ENCODE peak calls at places on chromosome 5, in nine cellular contexts. One of them, this sample, is unnamed.
A peak's percentile ranks its signal among the peaks of the same experiment; 100 is the strongest.

GRCh38 chr5:7876867-7877266 is 7.9 kb downstream of the MTRR start:
- DNase-seq in NCI-H2081 treated with DMSO at 0.1 percent for 48 hours: no peak
- DNase-seq in left kidney: no peak
- DNase-seq in activated CD4-positive, alpha-beta T cell treated with anti-CD3 and anti-CD28 coated beads, Interleukin-2, amount 50 U/mL, for 1 hour: no peak
- DNase-seq in activated CD8-positive, alpha-beta memory T cell treated with anti-CD3 and anti-CD28 coated beads for 24 hours: no peak
- DNase-seq in CD4-positive, alpha-beta T cell: no peak
- DNase-seq in aorta: no peak
- DNase-seq in iris pigment epithelial cell: peak; percentile 64
- DNase-seq in occipital lobe: no peak
- DNase-seq in this sample: no peak

GRCh38 chr5:178115136-178115834 is 2.0 kb downstream of the N4BP3 start:
- DNase-seq in aorta: no peak
- DNase-seq in iris pigment epithelial cell: no peak
- DNase-seq in activated CD8-positive, alpha-beta memory T cell treated with anti-CD3 and anti-CD28 coated beads for 24 hours: peak; percentile 74
- DNase-seq in activated CD4-positive, alpha-beta T cell treated with anti-CD3 and anti-CD28 coated beads, Interleukin-2, amount 50 U/mL, for 1 hour: no peak
- DNase-seq in NCI-H2081 treated with DMSO at 0.1 percent for 48 hours: no peak
- DNase-seq in left kidney: no peak
- DNase-seq in occipital lobe: no peak
- DNase-seq in CD4-positive, alpha-beta T cell: no peak
- DNase-seq in this sample: no peak

GRCh38 chr5:74164725-74165226 is 475.8 kb downstream of the ENC1 start:
- DNase-seq in left kidney: no peak
- DNase-seq in occipital lobe: no peak
- DNase-seq in iris pigment epithelial cell: no peak
- DNase-seq in aorta: no peak
- DNase-seq in activated CD8-positive, alpha-beta memory T cell treated with anti-CD3 and anti-CD28 coated beads for 24 hours: no peak
- DNase-seq in activated CD4-positive, alpha-beta T cell treated with anti-CD3 and anti-CD28 coated beads, Interleukin-2, amount 50 U/mL, for 1 hour: no peak
- DNase-seq in NCI-H2081 treated with DMSO at 0.1 percent for 48 hours: no peak
- DNase-seq in CD4-positive, alpha-beta T cell: no peak
- DNase-seq in this sample: no peak

GRCh38 chr5:77398896-77399295 is 93.2 kb downstream of the WDR41 start:
- DNase-seq in CD4-positive, alpha-beta T cell: no peak
- DNase-seq in iris pigment epithelial cell: peak; percentile 18
- DNase-seq in activated CD8-positive, alpha-beta memory T cell treated with anti-CD3 and anti-CD28 coated beads for 24 hours: no peak
- DNase-seq in aorta: no peak
- DNase-seq in activated CD4-positive, alpha-beta T cell treated with anti-CD3 and anti-CD28 coated beads, Interleukin-2, amount 50 U/mL, for 1 hour: no peak
- DNase-seq in occipital lobe: no peak
- DNase-seq in left kidney: no peak
- DNase-seq in NCI-H2081 treated with DMSO at 0.1 percent for 48 hours: no peak
- DNase-seq in this sample: no peak

GRCh38 chr5:17276445-17276844 is 59.0 kb downstream of the BASP1 start:
- DNase-seq in CD4-positive, alpha-beta T cell: no peak
- DNase-seq in left kidney: no peak
- DNase-seq in NCI-H2081 treated with DMSO at 0.1 percent for 48 hours: no peak
- DNase-seq in iris pigment epithelial cell: no peak
- DNase-seq in aorta: no peak
- DNase-seq in occipital lobe: no peak
- DNase-seq in activated CD4-positive, alpha-beta T cell treated with anti-CD3 and anti-CD28 coated beads, Interleukin-2, amount 50 U/mL, for 1 hour: no peak
- DNase-seq in activated CD8-positive, alpha-beta memory T cell treated with anti-CD3 and anti-CD28 coated beads for 24 hours: no peak
- DNase-seq in this sample: no peak

GRCh38 chr5:38666668-38667498 is 110.4 kb upstream of the LIFR start:
- DNase-seq in CD4-positive, alpha-beta T cell: no peak
- DNase-seq in activated CD4-positive, alpha-beta T cell treated with anti-CD3 and anti-CD28 coated beads, Interleukin-2, amount 50 U/mL, for 1 hour: no peak
- DNase-seq in occipital lobe: no peak
- DNase-seq in NCI-H2081 treated with DMSO at 0.1 percent for 48 hours: no peak
- DNase-seq in iris pigment epithelial cell: peak; percentile 71
- DNase-seq in activated CD8-positive, alpha-beta memory T cell treated with anti-CD3 and anti-CD28 coated beads for 24 hours: no peak
- DNase-seq in left kidney: peak; percentile 48
- DNase-seq in aorta: no peak
- DNase-seq in this sample: peak; percentile 7

GRCh38 chr5:120778491-120779293 is 314.6 kb downstream of the PRR16 start:
- DNase-seq in activated CD8-positive, alpha-beta memory T cell treated with anti-CD3 and anti-CD28 coated beads for 24 hours: no peak
- DNase-seq in NCI-H2081 treated with DMSO at 0.1 percent for 48 hours: no peak
- DNase-seq in iris pigment epithelial cell: peak; percentile 84
- DNase-seq in occipital lobe: no peak
- DNase-seq in left kidney: no peak
- DNase-seq in CD4-positive, alpha-beta T cell: no peak
- DNase-seq in activated CD4-positive, alpha-beta T cell treated with anti-CD3 and anti-CD28 coated beads, Interleukin-2, amount 50 U/mL, for 1 hour: no peak
- DNase-seq in aorta: no peak
- DNase-seq in this sample: peak; percentile 62

GRCh38 chr5:67971223-67971830 is 244.2 kb upstream of the PIK3R1 start:
- DNase-seq in iris pigment epithelial cell: peak; percentile 75
- DNase-seq in occipital lobe: no peak
- DNase-seq in left kidney: no peak
- DNase-seq in NCI-H2081 treated with DMSO at 0.1 percent for 48 hours: no peak
- DNase-seq in activated CD4-positive, alpha-beta T cell treated with anti-CD3 and anti-CD28 coated beads, Interleukin-2, amount 50 U/mL, for 1 hour: no peak
- DNase-seq in activated CD8-positive, alpha-beta memory T cell treated with anti-CD3 and anti-CD28 coated beads for 24 hours: no peak
- DNase-seq in CD4-positive, alpha-beta T cell: no peak
- DNase-seq in aorta: no peak
- DNase-seq in this sample: peak; percentile 71

GRCh38 chr5:161446655-161447054 is 99.9 kb downstream of the GABRB2 start:
- DNase-seq in CD4-positive, alpha-beta T cell: no peak
- DNase-seq in occipital lobe: no peak
- DNase-seq in iris pigment epithelial cell: no peak
- DNase-seq in activated CD4-positive, alpha-beta T cell treated with anti-CD3 and anti-CD28 coated beads, Interleukin-2, amount 50 U/mL, for 1 hour: no peak
- DNase-seq in aorta: no peak
- DNase-seq in left kidney: no peak
- DNase-seq in NCI-H2081 treated with DMSO at 0.1 percent for 48 hours: no peak
- DNase-seq in activated CD8-positive, alpha-beta memory T cell treated with anti-CD3 and anti-CD28 coated beads for 24 hours: no peak
- DNase-seq in this sample: no peak

GRCh38 chr5:170315154-170315553 is 17.6 kb upstream of the LCP2 start:
- DNase-seq in CD4-positive, alpha-beta T cell: no peak
- DNase-seq in occipital lobe: peak; percentile 76
- DNase-seq in left kidney: peak; percentile 70
- DNase-seq in activated CD4-positive, alpha-beta T cell treated with anti-CD3 and anti-CD28 coated beads, Interleukin-2, amount 50 U/mL, for 1 hour: no peak
- DNase-seq in NCI-H2081 treated with DMSO at 0.1 percent for 48 hours: no peak
- DNase-seq in iris pigment epithelial cell: peak; percentile 47
- DNase-seq in aorta: peak; percentile 82
- DNase-seq in activated CD8-positive, alpha-beta memory T cell treated with anti-CD3 and anti-CD28 coated beads for 24 hours: peak; percentile 47
- DNase-seq in this sample: no peak

GRCh38 chr5:143749581-143750204 is 62.3 kb upstream of the HMHB1 start:
- DNase-seq in CD4-positive, alpha-beta T cell: no peak
- DNase-seq in activated CD8-positive, alpha-beta memory T cell treated with anti-CD3 and anti-CD28 coated beads for 24 hours: no peak
- DNase-seq in occipital lobe: no peak
- DNase-seq in activated CD4-positive, alpha-beta T cell treated with anti-CD3 and anti-CD28 coated beads, Interleukin-2, amount 50 U/mL, for 1 hour: no peak
- DNase-seq in NCI-H2081 treated with DMSO at 0.1 percent for 48 hours: no peak
- DNase-seq in iris pigment epithelial cell: peak; percentile 11
- DNase-seq in aorta: no peak
- DNase-seq in left kidney: no peak
- DNase-seq in this sample: no peak

GRCh38 chr5:372911-373709 is 51.6 kb downstream of the AHRR start:
- DNase-seq in aorta: peak; percentile 45
- DNase-seq in NCI-H2081 treated with DMSO at 0.1 percent for 48 hours: peak; percentile 57
- DNase-seq in occipital lobe: no peak
- DNase-seq in activated CD8-positive, alpha-beta memory T cell treated with anti-CD3 and anti-CD28 coated beads for 24 hours: peak; percentile 86
- DNase-seq in activated CD4-positive, alpha-beta T cell treated with anti-CD3 and anti-CD28 coated beads, Interleukin-2, amount 50 U/mL, for 1 hour: no peak
- DNase-seq in CD4-positive, alpha-beta T cell: no peak
- DNase-seq in iris pigment epithelial cell: no peak
- DNase-seq in left kidney: peak; percentile 38
- DNase-seq in this sample: no peak

GRCh38 chr5:1000329-1000728 is 8.3 kb upstream of the NKD2 start:
- DNase-seq in iris pigment epithelial cell: no peak
- DNase-seq in activated CD4-positive, alpha-beta T cell treated with anti-CD3 and anti-CD28 coated beads, Interleukin-2, amount 50 U/mL, for 1 hour: no peak
- DNase-seq in aorta: no peak
- DNase-seq in CD4-positive, alpha-beta T cell: no peak
- DNase-seq in activated CD8-positive, alpha-beta memory T cell treated with anti-CD3 and anti-CD28 coated beads for 24 hours: no peak
- DNase-seq in occipital lobe: no peak
- DNase-seq in NCI-H2081 treated with DMSO at 0.1 percent for 48 hours: no peak
- DNase-seq in left kidney: no peak
- DNase-seq in this sample: no peak

GRCh38 chr5:120509056-120509455 is 45.0 kb downstream of the PRR16 start:
- DNase-seq in occipital lobe: no peak
- DNase-seq in NCI-H2081 treated with DMSO at 0.1 percent for 48 hours: no peak
- DNase-seq in left kidney: no peak
- DNase-seq in activated CD8-positive, alpha-beta memory T cell treated with anti-CD3 and anti-CD28 coated beads for 24 hours: no peak
- DNase-seq in aorta: no peak
- DNase-seq in iris pigment epithelial cell: peak; percentile 49
- DNase-seq in CD4-positive, alpha-beta T cell: no peak
- DNase-seq in activated CD4-positive, alpha-beta T cell treated with anti-CD3 and anti-CD28 coated beads, Interleukin-2, amount 50 U/mL, for 1 hour: no peak
- DNase-seq in this sample: peak; percentile 71

GRCh38 chr5:100777680-100778281 is 125.3 kb downstream of the ST8SIA4 start:
- DNase-seq in NCI-H2081 treated with DMSO at 0.1 percent for 48 hours: no peak
- DNase-seq in occipital lobe: no peak
- DNase-seq in iris pigment epithelial cell: peak; percentile 91
- DNase-seq in aorta: peak; percentile 44
- DNase-seq in left kidney: no peak
- DNase-seq in CD4-positive, alpha-beta T cell: no peak
- DNase-seq in activated CD4-positive, alpha-beta T cell treated with anti-CD3 and anti-CD28 coated beads, Interleukin-2, amount 50 U/mL, for 1 hour: no peak
- DNase-seq in activated CD8-positive, alpha-beta memory T cell treated with anti-CD3 and anti-CD28 coated beads for 24 hours: no peak
- DNase-seq in this sample: peak; percentile 41

GRCh38 chr5:142915840-142916424 is 145.8 kb downstream of the ARHGAP26 start:
- DNase-seq in left kidney: peak; percentile 77
- DNase-seq in activated CD8-positive, alpha-beta memory T cell treated with anti-CD3 and anti-CD28 coated beads for 24 hours: no peak
- DNase-seq in aorta: no peak
- DNase-seq in occipital lobe: no peak
- DNase-seq in NCI-H2081 treated with DMSO at 0.1 percent for 48 hours: no peak
- DNase-seq in iris pigment epithelial cell: peak; percentile 44
- DNase-seq in CD4-positive, alpha-beta T cell: no peak
- DNase-seq in activated CD4-positive, alpha-beta T cell treated with anti-CD3 and anti-CD28 coated beads, Interleukin-2, amount 50 U/mL, for 1 hour: no peak
- DNase-seq in this sample: no peak